ENCODE peak calls at places on chromosomes 16 and 17, in four cellular contexts. O is K562, R is HepG2, H is GM12878. I is an unnamed sample.

GRCh38 chr17:76371656-76372628 is 12.5 kb upstream of the SPHK1 start:
- DNase-seq in O (no peak), R (no peak), H (no peak), I (no peak)

GRCh38 chr17:67007266-67007665 is 37.1 kb upstream of the CACNG1 start:
- DNase-seq in O (no peak), H (no peak), R (no peak), I (no peak)

GRCh38 chr17:77210331-77210730 is 69.6 kb downstream of the SEC14L1 start:
- DNase-seq in H (no peak), O (no peak), R (no peak), I (no peak)

GRCh38 chr16:25730396-25730795 is 38.6 kb downstream of the HS3ST4 start:
- DNase-seq in R (no peak), H (no peak), O (no peak), I (no peak)

GRCh38 chr17:18156171-18156975 is 27.3 kb upstream of the ALKBH5 start:
- DNase-seq in R (no peak), H (no peak), O (no peak), I (no peak)

GRCh38 chr17:72661093-72661944 is 431.2 kb downstream of the SLC39A11 start:
- DNase-seq in O (no peak), R (peak), H (no peak), I (no peak)

GRCh38 chr16:75789237-75789636 is 62.9 kb upstream of the CPHXL start:
- DNase-seq in O (peak), R (peak), H (no peak), I (peak)

GRCh38 chr16:11985250-11985649 is 8.7 kb downstream of the SNX29 start:
- DNase-seq in H (no peak), R (no peak), O (no peak), I (no peak)

GRCh38 chr17:67221062-67221998 is 23.7 kb downstream of the HELZ start:
- DNase-seq in H (no peak), R (peak), O (peak), I (peak)

GRCh38 chr17:76523084-76524037 is 14.1 kb downstream of the CYGB start:
- DNase-seq in O (peak), H (no peak), R (peak), I (peak)

GRCh38 chr16:30649725-30650368 is 913 bp upstream of the PRR14 start:
- DNase-seq in R (no peak), O (no peak), H (no peak), I (no peak)

GRCh38 chr17:9230861-9231260 is 209.6 kb downstream of the NTN1 start:
- DNase-seq in R (no peak), H (no peak), O (no peak), I (no peak)

GRCh38 chr17:80287038-80287437 is 26.4 kb downstream of the RNF213 start:
- DNase-seq in O (no peak), H (no peak), R (no peak), I (no peak)

GRCh38 chr17:46264456-46265198 is 30.3 kb upstream of the LRRC37A start:
- DNase-seq in R (peak), H (no peak), O (no peak), I (no peak)

GRCh38 chr16:70705056-70705455 is 19.2 kb upstream of the MTSS2 start:
- DNase-seq in R (no peak), H (no peak), O (no peak), I (no peak)

GRCh38 chr16:4538067-4538385 is 547 bp downstream of the CDIP1 start:
- DNase-seq in R (no peak), H (no peak), O (no peak), I (peak)

GRCh38 chr16:30786936-30787612 is at the start of gene ZNF629:
- DNase-seq in R (peak), O (peak), H (no peak), I (peak)

GRCh38 chr16:83952940-83953795 is at the start of gene OSGIN1:
- DNase-seq in H (peak), O (peak), R (peak), I (peak)

GRCh38 chr16:1911467-1912214 is 6.6 kb downstream of the HS3ST6 start:
- DNase-seq in O (no peak), R (no peak), H (no peak), I (no peak)

GRCh38 chr17:1783834-1784611 is 22.2 kb downstream of the SERPINF1 start:
- DNase-seq in O (peak), R (peak), H (no peak), I (peak)

GRCh38 chr16:11783319-11784047 is 13.6 kb downstream of the ZC3H7A start:
- DNase-seq in R (no peak), H (peak), O (peak), I (no peak)

GRCh38 chr16:89164436-89164835 is 7.1 kb upstream of the CDH15 start:
- DNase-seq in H (no peak), O (peak), R (no peak), I (no peak)

GRCh38 chr16:78235168-78235800 is 135.8 kb downstream of the WWOX start:
- DNase-seq in R (peak), H (peak), O (peak), I (peak)

GRCh38 chr17:64155751-64156544 is 26.0 kb upstream of the ERN1 start:
- DNase-seq in R (peak), H (no peak), O (no peak), I (no peak)

GRCh38 chr17:31807846-31808245 is 51.2 kb downstream of the COPRS start:
- DNase-seq in O (no peak), R (no peak), H (no peak), I (no peak)

GRCh38 chr17:31808521-31808920 is 50.5 kb downstream of the COPRS start:
- DNase-seq in O (no peak), H (no peak), R (no peak), I (no peak)

GRCh38 chr17:31802502-31802901 is 56.5 kb downstream of the COPRS start:
- DNase-seq in R (no peak), H (no peak), O (peak), I (peak)

GRCh38 chr17:31798205-31798724 is 60.8 kb downstream of the COPRS start:
- DNase-seq in R (peak), O (no peak), H (no peak), I (no peak)

DNA sequence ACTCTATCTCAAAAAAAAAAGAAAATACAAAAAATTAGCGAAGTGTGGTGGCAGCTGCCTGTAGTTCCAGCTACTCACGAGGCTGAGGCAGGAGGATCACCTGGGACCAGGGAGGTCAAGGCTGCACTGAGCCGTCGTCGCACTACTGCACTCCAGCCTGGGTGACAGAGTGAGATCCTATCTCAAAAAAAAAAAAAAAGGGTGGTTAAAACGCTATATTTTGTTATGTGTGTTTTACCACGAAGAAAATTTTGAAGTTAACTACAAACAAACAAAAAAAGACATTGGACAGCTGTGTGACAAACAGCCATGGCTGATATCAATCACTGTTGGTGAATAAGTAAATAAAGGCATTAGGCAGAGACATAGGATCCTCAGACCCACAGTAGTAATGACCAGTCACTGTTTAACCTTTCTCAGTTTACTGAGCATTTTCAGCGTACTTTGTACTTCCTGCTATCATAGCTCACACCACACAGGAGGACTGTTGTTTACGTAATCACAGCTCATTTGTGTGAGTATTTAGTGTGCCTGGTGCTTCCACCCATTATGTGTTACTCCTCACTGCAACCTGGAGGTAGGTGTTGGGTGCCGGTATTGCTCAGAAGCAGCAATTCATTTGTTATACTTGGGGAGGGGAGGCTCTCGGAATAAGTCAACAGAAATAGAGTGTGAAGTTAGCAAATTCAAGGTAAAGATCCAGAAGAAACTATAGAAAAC is 55.4 kb downstream of the COPRS start:
- DNase-seq in R (peak), O (no peak), H (no peak), I (no peak)
- TF ChIP-seq FOXM1 in R (no peak), O (no peak), H (no peak), I (no peak)

GRCh38 chr16:22659933-22660332 is 149.2 kb downstream of the NPIPB5 start:
- DNase-seq in R (no peak), H (no peak), O (no peak), I (no peak)
- TF ChIP-seq SP1 in R (no peak), H (no peak), O (no peak), I (no peak)

DNA sequence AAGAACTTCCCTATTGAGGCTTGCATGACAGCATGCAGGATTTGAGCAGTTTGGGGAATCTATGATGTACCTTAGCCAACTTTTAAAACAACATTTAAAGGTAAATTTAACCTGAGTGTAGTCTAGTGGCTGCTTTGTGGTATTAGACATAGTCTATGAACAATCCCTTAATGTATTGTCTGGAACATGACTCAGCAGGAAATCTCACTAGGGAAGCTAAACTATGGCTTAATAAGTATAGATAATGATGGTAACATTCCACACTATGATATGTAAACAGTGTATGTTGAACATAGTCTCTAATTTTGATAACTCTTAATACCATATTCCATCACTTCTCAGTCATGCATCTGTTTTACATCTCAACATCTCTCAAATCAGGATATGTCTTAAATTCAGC is 52.1 kb upstream of the SLC12A3 start:
- DNase-seq in O (no peak), R (peak), H (no peak), I (no peak)
- TF ChIP-seq FOXM1 in O (no peak), R (no peak), H (no peak), I (no peak)

DNA sequence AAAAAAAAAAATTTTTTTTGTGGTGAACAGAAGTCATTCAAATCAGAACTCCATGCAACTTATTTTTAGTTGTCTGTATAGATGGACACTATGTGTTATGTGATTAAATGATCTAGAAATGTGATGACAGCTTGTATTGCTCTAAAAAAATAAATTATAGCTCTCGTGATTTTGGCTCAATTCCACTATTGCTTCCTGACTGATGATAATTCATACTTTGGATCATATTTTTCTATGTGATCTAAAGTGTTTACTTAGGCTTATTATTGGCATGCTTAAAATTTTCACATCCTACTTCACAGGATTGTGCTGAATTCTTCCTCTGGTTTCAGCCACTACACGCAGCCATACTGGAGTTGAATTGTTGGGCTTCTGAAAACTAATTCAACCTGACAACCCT is 76.8 kb downstream of the RPGRIP1L start:
- DNase-seq in O (no peak), H (no peak), R (no peak), I (no peak)
- TF ChIP-seq SP1 in O (no peak), H (no peak), R (no peak), I (no peak)

DNA sequence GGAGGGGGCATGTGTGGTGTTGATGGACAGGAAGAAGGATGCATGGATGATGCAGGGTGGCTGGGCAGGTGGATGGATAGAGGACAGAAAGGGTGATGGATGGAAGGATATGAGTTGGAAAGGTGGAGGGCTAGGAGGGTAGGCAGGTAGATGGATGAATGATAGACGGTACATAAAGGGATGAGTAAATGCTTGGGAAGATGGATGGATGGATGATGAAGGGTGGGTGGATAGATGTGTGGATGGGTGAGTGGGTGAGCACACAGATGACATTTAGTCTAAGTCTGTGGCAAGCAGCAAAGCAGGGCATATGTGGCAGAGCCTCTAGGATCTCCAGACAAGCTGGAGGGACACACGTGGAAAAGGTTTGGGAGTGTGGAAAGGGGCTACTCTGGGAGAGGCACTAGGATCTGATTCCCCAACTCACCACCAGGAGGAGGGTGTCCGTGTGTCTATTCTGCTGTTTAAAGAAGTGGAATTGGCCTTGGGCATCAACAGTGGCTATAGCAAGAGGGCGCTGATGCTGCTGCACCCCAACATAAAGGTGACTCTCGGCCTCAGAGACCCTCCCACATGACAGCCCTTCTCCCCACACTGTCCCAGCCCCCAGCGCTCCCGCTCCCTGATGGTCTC is 8.2 kb downstream of the PLD2 start:
- DNase-seq in H (no peak), O (peak), R (no peak), I (peak)
- TF ChIP-seq FOXM1 in H (no peak), O (no peak), R (no peak), I (no peak)

GRCh38 chr16:23694707-23695373 is 16.2 kb downstream of the PLK1 start:
- DNase-seq in H (no peak), O (no peak), R (peak), I (peak)
- TF ChIP-seq SP1 in H (peak), O (no peak), R (peak), I (no peak)

DNA sequence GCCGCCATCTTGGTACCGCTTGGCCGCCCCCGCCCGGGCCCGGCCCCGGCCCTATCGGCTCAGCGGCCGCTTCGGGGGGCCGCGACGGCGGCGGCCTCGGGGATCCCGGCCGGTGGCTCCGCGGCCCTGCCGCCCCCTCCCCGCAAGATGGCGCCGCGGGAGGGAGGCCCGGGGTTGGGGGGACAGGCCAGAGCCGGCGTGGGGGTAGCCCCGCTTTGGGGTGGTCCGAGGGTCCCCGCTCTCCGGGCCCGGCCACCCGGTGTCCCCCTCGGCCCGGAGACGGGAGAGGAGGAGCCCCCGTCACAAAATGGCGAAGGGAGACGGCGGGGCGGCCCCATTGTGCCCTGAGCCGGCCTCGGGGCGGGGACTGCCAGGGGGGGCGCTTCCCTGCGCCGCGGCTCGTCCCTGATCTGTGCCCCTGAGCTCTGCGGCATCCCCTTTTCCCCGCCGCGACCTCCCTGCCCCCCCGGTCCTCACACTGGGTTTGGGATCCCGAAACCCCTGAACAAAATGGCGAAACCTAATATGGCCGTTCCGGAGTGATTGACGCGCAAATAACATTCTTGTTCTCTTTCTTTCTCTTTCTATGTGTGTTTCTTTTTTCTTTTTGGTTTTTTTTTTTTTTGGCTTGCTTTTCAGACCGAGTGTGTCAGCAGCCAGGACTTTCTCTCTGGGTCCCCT is 978 bp downstream of the HAPSTR1 start:
- DNase-seq in O (peak), R (peak), H (no peak), I (peak)
- TF ChIP-seq FOXM1 in O (no peak), R (no peak), H (no peak), I (no peak)

DNA sequence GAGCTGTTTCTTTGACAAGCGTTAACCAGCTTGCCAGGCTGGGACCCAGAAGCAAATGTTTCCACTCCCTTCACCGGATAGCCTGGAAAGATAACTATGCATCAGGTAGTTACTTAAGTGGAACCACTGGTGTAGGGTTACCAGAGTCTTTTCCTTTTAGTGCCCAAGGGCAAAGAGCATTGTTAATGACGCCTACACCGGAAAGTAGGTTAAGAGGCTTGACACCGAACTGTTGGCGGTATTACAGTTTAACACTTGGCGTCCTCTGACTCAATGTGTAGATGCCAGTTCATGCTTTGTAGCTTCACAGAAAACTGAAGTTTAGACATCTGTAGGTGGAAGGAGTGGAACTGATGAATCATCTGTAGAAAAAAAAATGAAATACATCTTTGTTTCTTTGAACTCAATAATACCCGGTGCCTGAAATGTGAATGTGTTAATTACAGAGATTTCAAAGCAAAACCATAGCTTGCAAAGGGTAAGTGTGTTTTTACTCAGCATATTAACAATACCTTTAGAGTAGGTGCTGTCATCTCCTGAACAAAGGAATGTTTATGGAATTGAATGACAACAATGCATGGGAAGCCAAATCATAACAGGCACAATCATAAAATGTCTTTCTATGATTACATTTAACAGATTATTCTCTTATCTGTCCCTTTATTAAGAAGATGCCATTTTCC is 426.7 kb upstream of the SALL1 start:
- DNase-seq in R (no peak), O (no peak), H (peak), I (peak)
- TF ChIP-seq SP1 in R (no peak), O (no peak), H (no peak), I (no peak)

GRCh38 chr16:87728026-87728425 is 37.8 kb downstream of the KLHDC4 start:
- DNase-seq in H (no peak), O (no peak), R (no peak), I (no peak)

GRCh38 chr16:87734644-87735043 is 31.1 kb downstream of the KLHDC4 start:
- DNase-seq in H (no peak), R (no peak), O (no peak), I (peak)

GRCh38 chr16:87733190-87733589 is 32.6 kb downstream of the KLHDC4 start:
- DNase-seq in R (no peak), H (no peak), O (no peak), I (no peak)

GRCh38 chr16:87729266-87729954 is 36.4 kb downstream of the KLHDC4 start:
- DNase-seq in O (no peak), H (no peak), R (no peak), I (no peak)

DNA sequence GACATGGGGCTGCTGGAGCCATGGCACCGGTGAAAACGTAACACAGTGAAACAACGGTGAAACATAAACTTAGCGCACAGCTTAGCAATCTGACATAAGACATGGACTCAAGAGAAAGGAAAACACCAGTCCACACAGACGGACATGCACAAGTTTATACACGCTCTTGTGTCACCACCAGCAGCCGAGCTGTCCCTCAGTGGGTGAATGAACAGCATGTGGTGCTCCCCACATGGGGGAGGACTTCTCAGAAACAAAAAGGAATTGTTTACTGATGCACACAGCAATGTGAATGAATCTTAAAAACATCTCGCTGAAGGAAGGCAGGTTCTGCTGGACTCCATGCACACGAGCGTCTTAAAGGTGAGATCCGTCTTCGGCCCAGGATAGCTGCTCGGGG is 34.2 kb downstream of the KLHDC4 start:
- DNase-seq in R (no peak), O (no peak), H (no peak), I (no peak)
- TF ChIP-seq FOXM1 in R (no peak), O (no peak), H (no peak), I (no peak)